ENCODE peak calls at places on chromosomes 5 and 9, in eight cellular contexts. One of them, this sample, is unnamed.

GRCh38 chr9:137000177-137000930 is 4.0 kb upstream of the CLIC3 start:
- DNase-seq in posterior vena cava: no peak
- DNase-seq in stimulated activated CD4-positive, alpha-beta T cell treated with anti-CD3 and anti-CD28 coated beads, Interleukin-15, amount 100 ng/mL, for 48 hours: no peak
- DNase-seq in ACHN: no peak
- DNase-seq in hippocampal formation: no peak
- DNase-seq in HFFc6: peak
- DNase-seq in BJ: peak
- DNase-seq in renal cortical epithelial cell: peak
- DNase-seq in this sample: peak

GRCh38 chr5:88727705-88728313 is 155.2 kb downstream of the MEF2C start:
- DNase-seq in ACHN: peak
- DNase-seq in stimulated activated CD4-positive, alpha-beta T cell treated with anti-CD3 and anti-CD28 coated beads, Interleukin-15, amount 100 ng/mL, for 48 hours: no peak
- DNase-seq in BJ: no peak
- DNase-seq in HFFc6: peak
- DNase-seq in renal cortical epithelial cell: peak
- DNase-seq in posterior vena cava: no peak
- DNase-seq in hippocampal formation: peak
- DNase-seq in this sample: peak

GRCh38 chr5:123754903-123755302 is 242.9 kb downstream of the CSNK1G3 start:
- DNase-seq in ACHN: peak
- DNase-seq in hippocampal formation: peak
- DNase-seq in stimulated activated CD4-positive, alpha-beta T cell treated with anti-CD3 and anti-CD28 coated beads, Interleukin-15, amount 100 ng/mL, for 48 hours: no peak
- DNase-seq in HFFc6: no peak
- DNase-seq in BJ: no peak
- DNase-seq in posterior vena cava: no peak
- DNase-seq in renal cortical epithelial cell: peak
- DNase-seq in this sample: no peak

GRCh38 chr5:143955140-143955539 is 143.2 kb downstream of the HMHB1 start:
- DNase-seq in stimulated activated CD4-positive, alpha-beta T cell treated with anti-CD3 and anti-CD28 coated beads, Interleukin-15, amount 100 ng/mL, for 48 hours: no peak
- DNase-seq in BJ: no peak
- DNase-seq in renal cortical epithelial cell: no peak
- DNase-seq in posterior vena cava: no peak
- DNase-seq in HFFc6: no peak
- DNase-seq in hippocampal formation: no peak
- DNase-seq in ACHN: no peak
- DNase-seq in this sample: peak

GRCh38 chr5:42235241-42235640 is 188.0 kb upstream of the GHR start:
- DNase-seq in HFFc6: no peak
- DNase-seq in stimulated activated CD4-positive, alpha-beta T cell treated with anti-CD3 and anti-CD28 coated beads, Interleukin-15, amount 100 ng/mL, for 48 hours: no peak
- DNase-seq in ACHN: no peak
- DNase-seq in BJ: no peak
- DNase-seq in hippocampal formation: no peak
- DNase-seq in renal cortical epithelial cell: no peak
- DNase-seq in posterior vena cava: no peak
- DNase-seq in this sample: no peak

GRCh38 chr5:73558950-73559349 is 6.5 kb downstream of the ANKRA2 start:
- DNase-seq in BJ: no peak
- DNase-seq in posterior vena cava: no peak
- DNase-seq in HFFc6: no peak
- DNase-seq in renal cortical epithelial cell: no peak
- DNase-seq in stimulated activated CD4-positive, alpha-beta T cell treated with anti-CD3 and anti-CD28 coated beads, Interleukin-15, amount 100 ng/mL, for 48 hours: no peak
- DNase-seq in hippocampal formation: no peak
- DNase-seq in ACHN: peak
- DNase-seq in this sample: no peak

GRCh38 chr5:168438349-168438748 is 47.9 kb upstream of the RARS1 start:
- DNase-seq in posterior vena cava: no peak
- DNase-seq in renal cortical epithelial cell: peak
- DNase-seq in stimulated activated CD4-positive, alpha-beta T cell treated with anti-CD3 and anti-CD28 coated beads, Interleukin-15, amount 100 ng/mL, for 48 hours: no peak
- DNase-seq in ACHN: no peak
- DNase-seq in hippocampal formation: no peak
- DNase-seq in BJ: no peak
- DNase-seq in HFFc6: no peak
- DNase-seq in this sample: no peak

GRCh38 chr9:14423816-14424261 is 109.9 kb upstream of the NFIB start:
- DNase-seq in BJ: no peak
- DNase-seq in renal cortical epithelial cell: no peak
- DNase-seq in hippocampal formation: no peak
- DNase-seq in stimulated activated CD4-positive, alpha-beta T cell treated with anti-CD3 and anti-CD28 coated beads, Interleukin-15, amount 100 ng/mL, for 48 hours: no peak
- DNase-seq in HFFc6: no peak
- DNase-seq in ACHN: no peak
- DNase-seq in posterior vena cava: no peak
- DNase-seq in this sample: peak

GRCh38 chr5:112077180-112077579 is 320.2 kb upstream of the NREP start:
- DNase-seq in BJ: no peak
- DNase-seq in stimulated activated CD4-positive, alpha-beta T cell treated with anti-CD3 and anti-CD28 coated beads, Interleukin-15, amount 100 ng/mL, for 48 hours: no peak
- DNase-seq in hippocampal formation: no peak
- DNase-seq in renal cortical epithelial cell: peak
- DNase-seq in posterior vena cava: no peak
- DNase-seq in HFFc6: no peak
- DNase-seq in ACHN: no peak
- DNase-seq in this sample: no peak

GRCh38 chr5:36658016-36658415 is 51.6 kb downstream of the SLC1A3 start:
- DNase-seq in posterior vena cava: no peak
- DNase-seq in renal cortical epithelial cell: no peak
- DNase-seq in stimulated activated CD4-positive, alpha-beta T cell treated with anti-CD3 and anti-CD28 coated beads, Interleukin-15, amount 100 ng/mL, for 48 hours: no peak
- DNase-seq in BJ: no peak
- DNase-seq in HFFc6: no peak
- DNase-seq in hippocampal formation: no peak
- DNase-seq in ACHN: no peak
- DNase-seq in this sample: peak

GRCh38 chr9:31210982-31211570 is 1173.4 kb upstream of the ACO1 start:
- DNase-seq in hippocampal formation: no peak
- DNase-seq in BJ: no peak
- DNase-seq in stimulated activated CD4-positive, alpha-beta T cell treated with anti-CD3 and anti-CD28 coated beads, Interleukin-15, amount 100 ng/mL, for 48 hours: peak
- DNase-seq in posterior vena cava: peak
- DNase-seq in HFFc6: no peak
- DNase-seq in renal cortical epithelial cell: no peak
- DNase-seq in ACHN: no peak
- DNase-seq in this sample: no peak

GRCh38 chr5:54533541-54534179 is 16.1 kb downstream of the SNX18 start:
- DNase-seq in posterior vena cava: no peak
- DNase-seq in stimulated activated CD4-positive, alpha-beta T cell treated with anti-CD3 and anti-CD28 coated beads, Interleukin-15, amount 100 ng/mL, for 48 hours: no peak
- DNase-seq in ACHN: no peak
- DNase-seq in renal cortical epithelial cell: peak
- DNase-seq in hippocampal formation: peak
- DNase-seq in HFFc6: no peak
- DNase-seq in BJ: no peak
- DNase-seq in this sample: no peak

GRCh38 chr5:607541-608285 is 4.4 kb upstream of the CEP72 start:
- DNase-seq in posterior vena cava: peak
- DNase-seq in stimulated activated CD4-positive, alpha-beta T cell treated with anti-CD3 and anti-CD28 coated beads, Interleukin-15, amount 100 ng/mL, for 48 hours: no peak
- DNase-seq in HFFc6: no peak
- DNase-seq in hippocampal formation: no peak
- DNase-seq in BJ: no peak
- DNase-seq in renal cortical epithelial cell: no peak
- DNase-seq in ACHN: no peak
- DNase-seq in this sample: no peak

GRCh38 chr9:88559661-88560060 is 24.7 kb downstream of the NXNL2 start:
- DNase-seq in posterior vena cava: no peak
- DNase-seq in renal cortical epithelial cell: no peak
- DNase-seq in HFFc6: peak
- DNase-seq in ACHN: no peak
- DNase-seq in BJ: no peak
- DNase-seq in hippocampal formation: no peak
- DNase-seq in stimulated activated CD4-positive, alpha-beta T cell treated with anti-CD3 and anti-CD28 coated beads, Interleukin-15, amount 100 ng/mL, for 48 hours: no peak
- DNase-seq in this sample: no peak

GRCh38 chr9:120715331-120715924 is 1.2 kb upstream of the MEGF9 start:
- DNase-seq in ACHN: peak
- DNase-seq in posterior vena cava: peak
- DNase-seq in renal cortical epithelial cell: peak
- DNase-seq in stimulated activated CD4-positive, alpha-beta T cell treated with anti-CD3 and anti-CD28 coated beads, Interleukin-15, amount 100 ng/mL, for 48 hours: no peak
- DNase-seq in BJ: peak
- DNase-seq in HFFc6: peak
- DNase-seq in hippocampal formation: no peak
- DNase-seq in this sample: peak

GRCh38 chr9:128211551-128212281 is 8.5 kb downstream of the DNM1 start:
- DNase-seq in HFFc6: no peak
- DNase-seq in ACHN: peak
- DNase-seq in hippocampal formation: no peak
- DNase-seq in posterior vena cava: peak
- DNase-seq in renal cortical epithelial cell: peak
- DNase-seq in stimulated activated CD4-positive, alpha-beta T cell treated with anti-CD3 and anti-CD28 coated beads, Interleukin-15, amount 100 ng/mL, for 48 hours: no peak
- DNase-seq in BJ: no peak
- DNase-seq in this sample: no peak

GRCh38 chr9:2241461-2241874 is 226.3 kb downstream of the SMARCA2 start:
- DNase-seq in BJ: no peak
- DNase-seq in hippocampal formation: peak
- DNase-seq in renal cortical epithelial cell: peak
- DNase-seq in posterior vena cava: no peak
- DNase-seq in HFFc6: peak
- DNase-seq in ACHN: no peak
- DNase-seq in stimulated activated CD4-positive, alpha-beta T cell treated with anti-CD3 and anti-CD28 coated beads, Interleukin-15, amount 100 ng/mL, for 48 hours: no peak
- DNase-seq in this sample: peak

This sample was measured in GM03348.